ENCODE peak calls at places on chromosomes 13 and 19, in five cellular contexts. One of them, this sample, is unnamed.

GRCh38 chr13:91368676-91369425 is 21.4 kb downstream of the MIR17HG start:
- DNase-seq in prostate gland: no peak
- DNase-seq in stomach: no peak
- DNase-seq in endothelial cell of umbilical vein: no peak
- DNase-seq in upper lobe of left lung: no peak
- DNase-seq in this sample: no peak

GRCh38 chr19:430701-431100 is 21.8 kb upstream of the C2CD4C start:
- DNase-seq in prostate gland: no peak
- DNase-seq in stomach: no peak
- DNase-seq in endothelial cell of umbilical vein: no peak
- DNase-seq in upper lobe of left lung: peak; percentile 30
- DNase-seq in this sample: no peak

GRCh38 chr19:36688058-36688457 is 646 bp downstream of the ZNF567 start:
- DNase-seq in prostate gland: no peak
- DNase-seq in stomach: no peak
- DNase-seq in endothelial cell of umbilical vein: no peak
- DNase-seq in upper lobe of left lung: no peak
- DNase-seq in this sample: no peak

GRCh38 chr13:50893211-50893852 is 16.3 kb upstream of the RNASEH2B start:
- DNase-seq in prostate gland: no peak
- DNase-seq in stomach: no peak
- DNase-seq in endothelial cell of umbilical vein: no peak
- DNase-seq in upper lobe of left lung: no peak
- DNase-seq in this sample: no peak

GRCh38 chr13:43167058-43167457 is 143.7 kb downstream of the DNAJC15 start:
- DNase-seq in prostate gland: no peak
- DNase-seq in stomach: no peak
- DNase-seq in endothelial cell of umbilical vein: no peak
- DNase-seq in upper lobe of left lung: no peak
- DNase-seq in this sample: no peak

GRCh38 chr19:29503140-29503758 is 22.5 kb upstream of the VSTM2B start:
- DNase-seq in prostate gland: no peak
- DNase-seq in stomach: no peak
- DNase-seq in endothelial cell of umbilical vein: no peak
- DNase-seq in upper lobe of left lung: no peak
- DNase-seq in this sample: no peak

GRCh38 chr19:6811906-6812305 is 39.4 kb downstream of the VAV1 start:
- DNase-seq in prostate gland: no peak
- DNase-seq in stomach: no peak
- DNase-seq in endothelial cell of umbilical vein: peak; percentile 60
- DNase-seq in upper lobe of left lung: no peak
- DNase-seq in this sample: no peak

GRCh38 chr19:17841810-17842662 is 5.7 kb downstream of the JAK3 start:
- DNase-seq in prostate gland: peak; percentile 48
- DNase-seq in stomach: peak; percentile 86
- DNase-seq in endothelial cell of umbilical vein: peak; percentile 72
- DNase-seq in upper lobe of left lung: peak; percentile 94
- DNase-seq in this sample: peak; percentile 81

GRCh38 chr19:19459099-19459498 is 53.6 kb downstream of the GATAD2A start:
- DNase-seq in prostate gland: no peak
- DNase-seq in stomach: no peak
- DNase-seq in endothelial cell of umbilical vein: no peak
- DNase-seq in upper lobe of left lung: no peak
- DNase-seq in this sample: no peak

GRCh38 chr13:86960876-86961275 is 710.3 kb upstream of the SLITRK5 start:
- DNase-seq in prostate gland: no peak
- DNase-seq in stomach: no peak
- DNase-seq in endothelial cell of umbilical vein: no peak
- DNase-seq in upper lobe of left lung: no peak
- DNase-seq in this sample: no peak

GRCh38 chr13:80342541-80343371 is 1.8 kb upstream of the SPRY2 start:
- DNase-seq in prostate gland: peak; percentile 81
- DNase-seq in stomach: peak; percentile 89
- DNase-seq in endothelial cell of umbilical vein: peak; percentile 83
- DNase-seq in upper lobe of left lung: peak; percentile 98
- DNase-seq in this sample: peak; percentile 79

GRCh38 chr19:51079486-51080110 is 3.1 kb downstream of the KLK14 start:
- DNase-seq in prostate gland: no peak
- DNase-seq in stomach: peak; percentile 72
- DNase-seq in endothelial cell of umbilical vein: no peak
- DNase-seq in upper lobe of left lung: peak; percentile 73
- DNase-seq in this sample: no peak

GRCh38 chr19:43934055-43934984 is 762 bp downstream of the ZNF45 start:
- DNase-seq in prostate gland: no peak
- DNase-seq in stomach: no peak
- DNase-seq in endothelial cell of umbilical vein: no peak
- DNase-seq in upper lobe of left lung: no peak
- DNase-seq in this sample: no peak

GRCh38 chr13:80047406-80047805 is 293.5 kb downstream of the SPRY2 start:
- DNase-seq in prostate gland: peak; percentile 7
- DNase-seq in stomach: no peak
- DNase-seq in endothelial cell of umbilical vein: no peak
- DNase-seq in upper lobe of left lung: no peak
- DNase-seq in this sample: no peak

GRCh38 chr19:55535579-55536350 is 1.2 kb downstream of the SBK2 start:
- DNase-seq in prostate gland: no peak
- DNase-seq in stomach: no peak
- DNase-seq in endothelial cell of umbilical vein: no peak
- DNase-seq in upper lobe of left lung: peak; percentile 81
- DNase-seq in this sample: no peak

GRCh38 chr13:43390101-43390500 is 366.7 kb downstream of the DNAJC15 start:
- DNase-seq in prostate gland: no peak
- DNase-seq in stomach: no peak
- DNase-seq in endothelial cell of umbilical vein: no peak
- DNase-seq in upper lobe of left lung: no peak
- DNase-seq in this sample: no peak

GRCh38 chr13:40588101-40588500 is 78.3 kb downstream of the FOXO1 start:
- DNase-seq in prostate gland: no peak
- DNase-seq in stomach: no peak
- DNase-seq in endothelial cell of umbilical vein: no peak
- DNase-seq in upper lobe of left lung: no peak
- DNase-seq in this sample: no peak

GRCh38 chr13:40592035-40592434 is 74.4 kb downstream of the FOXO1 start:
- DNase-seq in prostate gland: no peak
- DNase-seq in stomach: no peak
- DNase-seq in endothelial cell of umbilical vein: no peak
- DNase-seq in upper lobe of left lung: no peak
- DNase-seq in this sample: no peak

GRCh38 chr13:40589285-40590109 is 76.9 kb downstream of the FOXO1 start:
- DNase-seq in prostate gland: peak; percentile 27
- DNase-seq in stomach: no peak
- DNase-seq in endothelial cell of umbilical vein: peak; percentile 94
- DNase-seq in upper lobe of left lung: no peak
- DNase-seq in this sample: peak; percentile 76

GRCh38 chr13:40590112-40590862 is 76.2 kb downstream of the FOXO1 start:
- DNase-seq in prostate gland: no peak
- DNase-seq in stomach: no peak
- DNase-seq in endothelial cell of umbilical vein: no peak
- DNase-seq in upper lobe of left lung: no peak
- DNase-seq in this sample: no peak

GRCh38 chr13:40591091-40591490 is 75.3 kb downstream of the FOXO1 start:
- DNase-seq in prostate gland: no peak
- DNase-seq in stomach: no peak
- DNase-seq in endothelial cell of umbilical vein: no peak
- DNase-seq in upper lobe of left lung: no peak
- DNase-seq in this sample: no peak
- H3K27ac ChIP-seq in prostate gland: no peak overlapping the region
- H3K27ac ChIP-seq in stomach: no peak overlapping the region
- H3K27ac ChIP-seq in endothelial cell of umbilical vein: peak overlapping the region; percentile 87
- H3K27ac ChIP-seq in upper lobe of left lung: no peak overlapping the region
- H3K27ac ChIP-seq in this sample: no peak overlapping the region

GRCh38 chr13:112330479-112331407 is 45.4 kb upstream of the SPACA7 start:
- DNase-seq in prostate gland: no peak
- DNase-seq in stomach: no peak
- DNase-seq in endothelial cell of umbilical vein: no peak
- DNase-seq in upper lobe of left lung: peak; percentile 80
- DNase-seq in this sample: no peak

GRCh38 chr13:112330066-112330465 is 46.1 kb upstream of the SPACA7 start:
- DNase-seq in prostate gland: no peak
- DNase-seq in stomach: no peak
- DNase-seq in endothelial cell of umbilical vein: no peak
- DNase-seq in upper lobe of left lung: peak; percentile 44
- DNase-seq in this sample: no peak

GRCh38 chr13:112329376-112329775 is 46.8 kb upstream of the SPACA7 start:
- DNase-seq in prostate gland: no peak
- DNase-seq in stomach: no peak
- DNase-seq in endothelial cell of umbilical vein: no peak
- DNase-seq in upper lobe of left lung: peak; percentile 43
- DNase-seq in this sample: no peak

GRCh38 chr13:112326821-112327370 is 49.3 kb upstream of the SPACA7 start:
- DNase-seq in prostate gland: no peak
- DNase-seq in stomach: no peak
- DNase-seq in endothelial cell of umbilical vein: no peak
- DNase-seq in upper lobe of left lung: no peak
- DNase-seq in this sample: no peak

GRCh38 chr13:112328936-112329335 is 47.2 kb upstream of the SPACA7 start:
- DNase-seq in prostate gland: no peak
- DNase-seq in stomach: no peak
- DNase-seq in endothelial cell of umbilical vein: no peak
- DNase-seq in upper lobe of left lung: no peak
- DNase-seq in this sample: no peak
- TF ChIP-seq POLR2A in prostate gland: no peak
- TF ChIP-seq POLR2A in stomach: no peak
- TF ChIP-seq POLR2A in endothelial cell of umbilical vein: no peak
- TF ChIP-seq POLR2A in upper lobe of left lung: no peak
- TF ChIP-seq POLR2A in this sample: no peak

GRCh38 chr13:25910243-25910642 is 141.6 kb downstream of the SHISA2 start:
- DNase-seq in prostate gland: no peak
- DNase-seq in stomach: no peak
- DNase-seq in endothelial cell of umbilical vein: no peak
- DNase-seq in upper lobe of left lung: no peak
- DNase-seq in this sample: no peak
- H3K4me1 ChIP-seq in prostate gland: no peaks in the 10 kb centered on the region
- H3K4me1 ChIP-seq in stomach: no peaks in the 10 kb centered on the region
- H3K4me1 ChIP-seq in endothelial cell of umbilical vein: peaks cover 5% of the 10 kb centered on the region
- H3K4me1 ChIP-seq in upper lobe of left lung: no peaks in the 10 kb centered on the region
- H3K4me1 ChIP-seq in this sample: no peaks in the 10 kb centered on the region

GRCh38 chr19:16376649-16377048 is 52.0 kb downstream of the KLF2 start:
- DNase-seq in prostate gland: no peak
- DNase-seq in stomach: no peak
- DNase-seq in endothelial cell of umbilical vein: no peak
- DNase-seq in upper lobe of left lung: peak; percentile 82
- DNase-seq in this sample: no peak
- H3K27ac ChIP-seq in prostate gland: no peak overlapping the region
- H3K27ac ChIP-seq in stomach: no peak overlapping the region
- H3K27ac ChIP-seq in endothelial cell of umbilical vein: no peak overlapping the region
- H3K27ac ChIP-seq in upper lobe of left lung: peak overlapping the region; percentile 37
- H3K27ac ChIP-seq in this sample: peak overlapping the region; percentile 63

GRCh38 chr19:12723643-12724426 is at the start of gene TNPO2:
- DNase-seq in prostate gland: peak; percentile 35
- DNase-seq in stomach: peak; percentile 60
- DNase-seq in endothelial cell of umbilical vein: peak; percentile 65
- DNase-seq in upper lobe of left lung: no peak
- DNase-seq in this sample: peak; percentile 54

GRCh38 chr19:12723383-12723642 is 419 bp downstream of the TNPO2 start:
- DNase-seq in prostate gland: no peak
- DNase-seq in stomach: no peak
- DNase-seq in endothelial cell of umbilical vein: no peak
- DNase-seq in upper lobe of left lung: no peak
- DNase-seq in this sample: no peak

GRCh38 chr19:12720851-12721655 is 2.7 kb downstream of the TNPO2 start:
- DNase-seq in prostate gland: no peak
- DNase-seq in stomach: no peak
- DNase-seq in endothelial cell of umbilical vein: no peak
- DNase-seq in upper lobe of left lung: peak; percentile 88
- DNase-seq in this sample: no peak

GRCh38 chr19:12721656-12722565 is 1.8 kb downstream of the TNPO2 start:
- DNase-seq in prostate gland: peak; percentile 60
- DNase-seq in stomach: peak; percentile 69
- DNase-seq in endothelial cell of umbilical vein: peak; percentile 78
- DNase-seq in upper lobe of left lung: peak; percentile 91
- DNase-seq in this sample: peak; percentile 77

GRCh38 chr19:12722566-12723382 is 958 bp downstream of the TNPO2 start:
- DNase-seq in prostate gland: peak; percentile 99
- DNase-seq in stomach: peak; percentile 97
- DNase-seq in endothelial cell of umbilical vein: peak; percentile 97
- DNase-seq in upper lobe of left lung: no peak
- DNase-seq in this sample: peak; percentile 96
- TF ChIP-seq POLR2A in prostate gland: no peak
- TF ChIP-seq POLR2A in stomach: no peak
- TF ChIP-seq POLR2A in endothelial cell of umbilical vein: peak; percentile 62
- TF ChIP-seq POLR2A in upper lobe of left lung: no peak
- TF ChIP-seq POLR2A in this sample: peak; percentile 83

DNA sequence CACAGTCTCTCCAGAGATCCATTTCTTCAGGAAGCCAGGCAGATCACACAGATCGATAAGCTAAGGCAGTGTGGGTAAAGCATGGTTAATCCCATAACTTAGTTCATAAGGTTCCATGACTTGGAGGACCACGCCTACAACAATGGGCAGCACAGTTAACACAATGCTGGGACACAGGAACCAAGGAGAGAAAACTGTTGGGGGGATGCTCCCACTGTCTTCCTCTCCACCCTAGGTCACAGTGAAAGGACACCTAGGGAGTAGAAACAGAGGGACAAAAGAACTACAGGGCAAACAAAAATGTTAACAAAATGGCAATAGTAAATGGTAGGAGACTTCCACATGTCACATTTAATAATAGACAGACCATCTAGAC is 20.8 kb upstream of the ZNF181 start:
- DNase-seq in prostate gland: no peak
- DNase-seq in stomach: no peak
- DNase-seq in endothelial cell of umbilical vein: no peak
- DNase-seq in upper lobe of left lung: no peak
- DNase-seq in this sample: no peak
- H3K4me1 ChIP-seq in prostate gland: no peaks in the 10 kb centered on the region
- H3K4me1 ChIP-seq in stomach: no peaks in the 10 kb centered on the region
- H3K4me1 ChIP-seq in endothelial cell of umbilical vein: no peaks in the 10 kb centered on the region
- H3K4me1 ChIP-seq in upper lobe of left lung: no peaks in the 10 kb centered on the region
- H3K4me1 ChIP-seq in this sample: no peaks in the 10 kb centered on the region